ENCODE peak calls at places on chromosomes 5 and 9, in ten cellular contexts. B is lower lobe of right lung, C is Panc1, U is cardiac muscle cell, X is A549, H is thyroid gland, P is stomach, S is PC-9, I is breast epithelium, O is mesendoderm. Q is an unnamed sample.

GRCh38 chr9:127684576-127684975 is 22.2 kb upstream of the CFAP157 start:
- DNase-seq in B (no peak), C (no peak), U (no peak), X (no peak), H (no peak), P (no peak), S (peak), I (no peak), O (peak), Q (no peak)

GRCh38 chr5:157387683-157388093 is 72.3 kb upstream of the NIPAL4 start:
- DNase-seq in B (no peak), C (peak), U (peak), X (peak), H (no peak), P (no peak), S (peak), I (no peak), O (peak), Q (peak)

GRCh38 chr9:34513567-34514214 is 9.1 kb downstream of the ENHO start:
- DNase-seq in B (no peak), C (no peak), U (peak), X (no peak), H (no peak), P (peak), S (no peak), I (no peak), O (peak), Q (peak)

GRCh38 chr5:16406630-16407029 is 59.0 kb downstream of the ZNF622 start:
- DNase-seq in B (no peak), C (no peak), U (no peak), X (no peak), H (no peak), P (no peak), S (peak), I (no peak), O (no peak), Q (no peak)

GRCh38 chr9:85115473-85115872 is 445.9 kb downstream of the NTRK2 start:
- DNase-seq in B (no peak), C (no peak), U (no peak), X (no peak), H (no peak), P (no peak), S (no peak), I (no peak), O (no peak), Q (no peak)

GRCh38 chr9:132849168-132849831 is 28.8 kb downstream of the AK8 start:
- DNase-seq in B (no peak), C (no peak), U (no peak), X (no peak), H (no peak), P (peak), S (no peak), I (no peak), O (no peak), Q (no peak)

GRCh38 chr5:31531543-31531887 is 378 bp downstream of the DROSHA start:
- DNase-seq in B (peak), C (no peak), U (peak), X (peak), H (peak), P (peak), S (no peak), I (no peak), O (no peak), Q (no peak)

GRCh38 chr5:172175263-172175719 is 12.7 kb downstream of the STK10 start:
- DNase-seq in B (peak), C (no peak), U (peak), X (no peak), H (peak), P (peak), S (no peak), I (no peak), O (no peak), Q (peak)

GRCh38 chr5:179404321-179405053 is 59.2 kb upstream of the ADAMTS2 start:
- DNase-seq in B (no peak), C (no peak), U (peak), X (no peak), H (no peak), P (no peak), S (no peak), I (no peak), O (no peak), Q (no peak)

DNA sequence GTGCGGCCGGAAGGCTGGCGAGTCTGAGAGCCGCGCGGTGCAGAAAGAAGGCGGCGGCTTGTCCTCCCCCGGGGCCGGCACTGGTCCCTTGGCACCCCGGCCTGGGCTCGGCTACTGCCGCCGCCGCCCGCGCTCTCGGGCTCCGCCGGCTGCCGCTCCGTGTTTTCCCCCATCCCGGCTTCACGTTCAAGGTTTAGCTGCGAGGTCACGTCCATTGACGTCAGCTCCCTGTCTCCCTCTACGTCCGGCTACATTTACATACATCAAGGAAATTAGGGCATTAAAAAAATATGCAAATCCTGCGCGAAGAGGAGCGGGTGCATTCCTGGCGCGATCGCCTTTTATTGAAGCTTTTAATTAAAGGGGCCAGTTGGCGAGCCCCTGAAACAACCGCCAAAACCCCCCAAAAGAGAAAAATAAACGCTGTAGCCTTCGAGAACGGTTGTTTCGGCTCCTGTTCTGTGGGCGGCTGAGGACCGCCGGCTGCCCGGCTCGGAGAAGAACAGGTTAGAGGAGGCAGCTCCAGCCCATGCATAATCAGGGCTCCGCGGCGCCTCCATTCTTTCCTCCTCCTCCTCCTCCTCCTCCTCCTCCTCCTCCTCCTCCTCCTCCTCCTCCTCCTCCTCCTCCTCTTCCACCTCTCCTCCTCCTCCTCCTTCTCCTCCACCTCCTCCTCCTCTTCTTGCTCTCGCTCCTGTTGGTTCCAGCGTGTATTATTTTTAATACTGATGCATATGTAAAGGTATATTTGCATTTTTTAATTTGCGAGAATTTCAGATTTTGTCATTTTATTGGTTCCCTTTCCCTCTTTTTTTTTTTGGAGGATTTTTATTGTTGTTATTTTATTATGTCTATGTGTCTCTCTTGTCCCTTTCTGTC is 207.0 kb downstream of the MEF2C start:
- DNase-seq in B (no peak), C (no peak), U (peak), X (peak), H (no peak), P (no peak), S (peak), I (no peak), O (peak), Q (no peak)
- H3K4me3 ChIP-seq in B (peak), C (peak), U (peak), X (peak), H (peak), P (peak), S (peak), I (peak), O (no peak), Q (peak)

GRCh38 chr9:68457803-68458202 is 82.9 kb downstream of the TMEM252 start:
- DNase-seq in B (no peak), C (no peak), U (peak), X (peak), H (no peak), P (no peak), S (no peak), I (no peak), O (peak), Q (no peak)

GRCh38 chr9:68458918-68459317 is 81.8 kb downstream of the TMEM252 start:
- DNase-seq in B (no peak), C (no peak), U (no peak), X (peak), H (no peak), P (no peak), S (no peak), I (no peak), O (no peak), Q (no peak)

GRCh38 chr9:68462004-68462775 is 78.5 kb downstream of the TMEM252 start:
- DNase-seq in B (no peak), C (no peak), U (no peak), X (no peak), H (no peak), P (no peak), S (no peak), I (no peak), O (peak), Q (no peak)
- H3K27ac ChIP-seq in B (no peak), C (no peak), U (peak), X (no peak), H (no peak), P (peak), S (no peak), I (no peak), O (peak), Q (peak)

DNA sequence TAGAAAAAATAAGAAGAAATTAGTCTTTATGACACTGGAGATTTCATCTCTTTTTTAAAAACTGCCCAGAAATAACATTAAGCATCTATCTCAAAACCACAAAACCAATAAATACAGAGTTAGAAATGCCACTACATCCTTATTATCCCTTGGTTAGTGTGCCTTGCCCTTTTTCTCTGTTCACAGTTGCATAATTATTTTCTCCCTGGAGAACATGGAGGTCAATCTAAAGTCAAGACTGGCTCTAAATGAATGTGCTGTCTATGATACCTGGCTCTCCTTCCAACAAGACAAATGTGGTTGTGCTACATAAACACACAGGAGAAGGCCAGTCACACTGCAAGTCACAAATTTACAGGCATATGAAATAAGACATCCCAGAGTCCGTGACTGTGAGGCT is 2.8 kb downstream of the FBN2 start:
- DNase-seq in B (no peak), C (no peak), U (no peak), X (no peak), H (no peak), P (no peak), S (no peak), I (no peak), O (no peak), Q (no peak)
- H3K4me3 ChIP-seq in B (no peak), C (no peak), U (peak), X (no peak), H (no peak), P (no peak), S (no peak), I (no peak), O (no peak), Q (no peak)

GRCh38 chr5:59542841-59543825 is 350.4 kb downstream of the PDE4D start:
- DNase-seq in B (no peak), C (no peak), U (no peak), X (peak), H (peak), P (peak), S (no peak), I (no peak), O (no peak), Q (peak)

GRCh38 chr5:59543826-59544442 is 349.6 kb downstream of the PDE4D start:
- DNase-seq in B (no peak), C (no peak), U (no peak), X (peak), H (no peak), P (no peak), S (peak), I (no peak), O (peak), Q (no peak)

GRCh38 chr5:59538080-59538479 is 355.4 kb downstream of the PDE4D start:
- DNase-seq in B (no peak), C (no peak), U (no peak), X (no peak), H (no peak), P (no peak), S (no peak), I (no peak), O (no peak), Q (no peak)

GRCh38 chr5:59536875-59537274 is 356.7 kb downstream of the PDE4D start:
- DNase-seq in B (no peak), C (no peak), U (no peak), X (no peak), H (no peak), P (no peak), S (no peak), I (no peak), O (no peak), Q (no peak)

GRCh38 chr5:59540366-59540765 is 353.2 kb downstream of the PDE4D start:
- DNase-seq in B (no peak), C (no peak), U (no peak), X (no peak), H (no peak), P (peak), S (no peak), I (no peak), O (no peak), Q (no peak)
- H3K27ac ChIP-seq in B (no peak), C (no peak), U (no peak), X (peak), H (no peak), P (no peak), S (no peak), I (no peak), O (no peak), Q (no peak)

Q was measured in ascending aorta.